ENCODE peak calls at places on chromosomes 4 and X, in eight cellular contexts. One of them, this sample, is unnamed.

GRCh38 chrX:31099536-31100090 is 27.8 kb upstream of the FTHL17 start:
- DNase-seq in fibroblast of pulmonary artery: peak
- DNase-seq in T-helper 2 cell treated with Interferon-gamma antibody and Interleukin-4, amounts not matched to agents 5 μg/mL and 100 μg/mL, for 36 hours: peak
- DNase-seq in substantia nigra: no peak
- DNase-seq in dorsolateral prefrontal cortex: no peak
- DNase-seq in glutamatergic neuron: no peak
- DNase-seq in cardiac muscle cell: no peak
- DNase-seq in hepatic stellate cell: no peak
- DNase-seq in this sample: no peak

GRCh38 chrX:107849747-107850478 is 24.2 kb downstream of the MID2 start:
- DNase-seq in fibroblast of pulmonary artery: no peak
- DNase-seq in T-helper 2 cell treated with Interferon-gamma antibody and Interleukin-4, amounts not matched to agents 5 μg/mL and 100 μg/mL, for 36 hours: no peak
- DNase-seq in substantia nigra: no peak
- DNase-seq in dorsolateral prefrontal cortex: no peak
- DNase-seq in glutamatergic neuron: no peak
- DNase-seq in cardiac muscle cell: no peak
- DNase-seq in hepatic stellate cell: no peak
- DNase-seq in this sample: no peak

GRCh38 chrX:36019164-36019563 is 99.6 kb downstream of the CFAP47 start:
- DNase-seq in fibroblast of pulmonary artery: no peak
- DNase-seq in T-helper 2 cell treated with Interferon-gamma antibody and Interleukin-4, amounts not matched to agents 5 μg/mL and 100 μg/mL, for 36 hours: no peak
- DNase-seq in substantia nigra: no peak
- DNase-seq in dorsolateral prefrontal cortex: no peak
- DNase-seq in glutamatergic neuron: no peak
- DNase-seq in cardiac muscle cell: no peak
- DNase-seq in hepatic stellate cell: no peak
- DNase-seq in this sample: no peak

GRCh38 chrX:12339921-12340320 is 201.6 kb downstream of the FRMPD4 start:
- DNase-seq in fibroblast of pulmonary artery: no peak
- DNase-seq in T-helper 2 cell treated with Interferon-gamma antibody and Interleukin-4, amounts not matched to agents 5 μg/mL and 100 μg/mL, for 36 hours: no peak
- DNase-seq in substantia nigra: no peak
- DNase-seq in dorsolateral prefrontal cortex: no peak
- DNase-seq in glutamatergic neuron: no peak
- DNase-seq in cardiac muscle cell: no peak
- DNase-seq in hepatic stellate cell: no peak
- DNase-seq in this sample: no peak

GRCh38 chrX:43868791-43869190 is 13.5 kb downstream of the MAOB start:
- DNase-seq in fibroblast of pulmonary artery: no peak
- DNase-seq in T-helper 2 cell treated with Interferon-gamma antibody and Interleukin-4, amounts not matched to agents 5 μg/mL and 100 μg/mL, for 36 hours: no peak
- DNase-seq in substantia nigra: no peak
- DNase-seq in dorsolateral prefrontal cortex: no peak
- DNase-seq in glutamatergic neuron: no peak
- DNase-seq in cardiac muscle cell: no peak
- DNase-seq in hepatic stellate cell: no peak
- DNase-seq in this sample: no peak

GRCh38 chr4:10611673-10612072 is 72.9 kb downstream of the CLNK start:
- DNase-seq in fibroblast of pulmonary artery: peak
- DNase-seq in T-helper 2 cell treated with Interferon-gamma antibody and Interleukin-4, amounts not matched to agents 5 μg/mL and 100 μg/mL, for 36 hours: no peak
- DNase-seq in substantia nigra: no peak
- DNase-seq in dorsolateral prefrontal cortex: no peak
- DNase-seq in glutamatergic neuron: no peak
- DNase-seq in cardiac muscle cell: peak
- DNase-seq in hepatic stellate cell: peak
- DNase-seq in this sample: no peak

GRCh38 chrX:88604433-88605221 is 142.4 kb upstream of the CPXCR1 start:
- DNase-seq in fibroblast of pulmonary artery: peak
- DNase-seq in T-helper 2 cell treated with Interferon-gamma antibody and Interleukin-4, amounts not matched to agents 5 μg/mL and 100 μg/mL, for 36 hours: no peak
- DNase-seq in substantia nigra: no peak
- DNase-seq in dorsolateral prefrontal cortex: no peak
- DNase-seq in glutamatergic neuron: no peak
- DNase-seq in cardiac muscle cell: peak
- DNase-seq in hepatic stellate cell: no peak
- DNase-seq in this sample: no peak

GRCh38 chr4:121989715-121990114 is 37.9 kb upstream of the TRPC3 start:
- DNase-seq in fibroblast of pulmonary artery: peak
- DNase-seq in T-helper 2 cell treated with Interferon-gamma antibody and Interleukin-4, amounts not matched to agents 5 μg/mL and 100 μg/mL, for 36 hours: no peak
- DNase-seq in substantia nigra: no peak
- DNase-seq in dorsolateral prefrontal cortex: no peak
- DNase-seq in glutamatergic neuron: no peak
- DNase-seq in cardiac muscle cell: peak
- DNase-seq in hepatic stellate cell: no peak
- DNase-seq in this sample: no peak

GRCh38 chr4:136124251-136124745 is 1408.0 kb downstream of the PCDH18 start:
- DNase-seq in fibroblast of pulmonary artery: no peak
- DNase-seq in T-helper 2 cell treated with Interferon-gamma antibody and Interleukin-4, amounts not matched to agents 5 μg/mL and 100 μg/mL, for 36 hours: no peak
- DNase-seq in substantia nigra: no peak
- DNase-seq in dorsolateral prefrontal cortex: no peak
- DNase-seq in glutamatergic neuron: no peak
- DNase-seq in cardiac muscle cell: no peak
- DNase-seq in hepatic stellate cell: no peak
- DNase-seq in this sample: no peak

GRCh38 chr4:91288702-91289311 is 1015.0 kb upstream of the GRID2 start:
- DNase-seq in fibroblast of pulmonary artery: peak
- DNase-seq in T-helper 2 cell treated with Interferon-gamma antibody and Interleukin-4, amounts not matched to agents 5 μg/mL and 100 μg/mL, for 36 hours: no peak
- DNase-seq in substantia nigra: no peak
- DNase-seq in dorsolateral prefrontal cortex: no peak
- DNase-seq in glutamatergic neuron: no peak
- DNase-seq in cardiac muscle cell: no peak
- DNase-seq in hepatic stellate cell: no peak
- DNase-seq in this sample: peak

GRCh38 chr4:4860381-4860802 is 927 bp downstream of the MSX1 start:
- DNase-seq in fibroblast of pulmonary artery: peak
- DNase-seq in T-helper 2 cell treated with Interferon-gamma antibody and Interleukin-4, amounts not matched to agents 5 μg/mL and 100 μg/mL, for 36 hours: no peak
- DNase-seq in substantia nigra: no peak
- DNase-seq in dorsolateral prefrontal cortex: no peak
- DNase-seq in glutamatergic neuron: peak
- DNase-seq in cardiac muscle cell: peak
- DNase-seq in hepatic stellate cell: peak
- DNase-seq in this sample: no peak

GRCh38 chr4:28490669-28491068 is 1630.0 kb downstream of the STIM2 start:
- DNase-seq in fibroblast of pulmonary artery: peak
- DNase-seq in T-helper 2 cell treated with Interferon-gamma antibody and Interleukin-4, amounts not matched to agents 5 μg/mL and 100 μg/mL, for 36 hours: no peak
- DNase-seq in substantia nigra: no peak
- DNase-seq in dorsolateral prefrontal cortex: no peak
- DNase-seq in glutamatergic neuron: no peak
- DNase-seq in cardiac muscle cell: no peak
- DNase-seq in hepatic stellate cell: no peak
- DNase-seq in this sample: no peak

GRCh38 chrX:41781500-41781899 is 57.5 kb downstream of the GPR82 start:
- DNase-seq in fibroblast of pulmonary artery: peak
- DNase-seq in T-helper 2 cell treated with Interferon-gamma antibody and Interleukin-4, amounts not matched to agents 5 μg/mL and 100 μg/mL, for 36 hours: no peak
- DNase-seq in substantia nigra: no peak
- DNase-seq in dorsolateral prefrontal cortex: no peak
- DNase-seq in glutamatergic neuron: no peak
- DNase-seq in cardiac muscle cell: peak
- DNase-seq in hepatic stellate cell: peak
- DNase-seq in this sample: peak

GRCh38 chr4:72319596-72319995 is 249.4 kb downstream of the ADAMTS3 start:
- DNase-seq in fibroblast of pulmonary artery: peak
- DNase-seq in T-helper 2 cell treated with Interferon-gamma antibody and Interleukin-4, amounts not matched to agents 5 μg/mL and 100 μg/mL, for 36 hours: no peak
- DNase-seq in substantia nigra: no peak
- DNase-seq in dorsolateral prefrontal cortex: no peak
- DNase-seq in glutamatergic neuron: no peak
- DNase-seq in cardiac muscle cell: peak
- DNase-seq in hepatic stellate cell: no peak
- DNase-seq in this sample: no peak

GRCh38 chr4:142550955-142551354 is 295.1 kb downstream of the INPP4B start:
- DNase-seq in fibroblast of pulmonary artery: no peak
- DNase-seq in T-helper 2 cell treated with Interferon-gamma antibody and Interleukin-4, amounts not matched to agents 5 μg/mL and 100 μg/mL, for 36 hours: no peak
- DNase-seq in substantia nigra: no peak
- DNase-seq in dorsolateral prefrontal cortex: no peak
- DNase-seq in glutamatergic neuron: no peak
- DNase-seq in cardiac muscle cell: no peak
- DNase-seq in hepatic stellate cell: no peak
- DNase-seq in this sample: no peak

GRCh38 chr4:2728806-2729532 is 27.2 kb downstream of the TNIP2 start:
- DNase-seq in fibroblast of pulmonary artery: no peak
- DNase-seq in T-helper 2 cell treated with Interferon-gamma antibody and Interleukin-4, amounts not matched to agents 5 μg/mL and 100 μg/mL, for 36 hours: no peak
- DNase-seq in substantia nigra: no peak
- DNase-seq in dorsolateral prefrontal cortex: peak
- DNase-seq in glutamatergic neuron: no peak
- DNase-seq in cardiac muscle cell: no peak
- DNase-seq in hepatic stellate cell: no peak
- DNase-seq in this sample: no peak

GRCh38 chr4:120202222-120202621 is 135.6 kb upstream of the MAD2L1 start:
- DNase-seq in fibroblast of pulmonary artery: no peak
- DNase-seq in T-helper 2 cell treated with Interferon-gamma antibody and Interleukin-4, amounts not matched to agents 5 μg/mL and 100 μg/mL, for 36 hours: no peak
- DNase-seq in substantia nigra: no peak
- DNase-seq in dorsolateral prefrontal cortex: no peak
- DNase-seq in glutamatergic neuron: no peak
- DNase-seq in cardiac muscle cell: no peak
- DNase-seq in hepatic stellate cell: no peak
- DNase-seq in this sample: no peak

GRCh38 chr4:120919358-120919757 is 3.2 kb downstream of the PRDM5 start:
- DNase-seq in fibroblast of pulmonary artery: no peak
- DNase-seq in T-helper 2 cell treated with Interferon-gamma antibody and Interleukin-4, amounts not matched to agents 5 μg/mL and 100 μg/mL, for 36 hours: no peak
- DNase-seq in substantia nigra: no peak
- DNase-seq in dorsolateral prefrontal cortex: no peak
- DNase-seq in glutamatergic neuron: no peak
- DNase-seq in cardiac muscle cell: no peak
- DNase-seq in hepatic stellate cell: no peak
- DNase-seq in this sample: no peak

GRCh38 chrX:15451913-15452312 is 41.2 kb downstream of the PIR start:
- DNase-seq in fibroblast of pulmonary artery: peak
- DNase-seq in T-helper 2 cell treated with Interferon-gamma antibody and Interleukin-4, amounts not matched to agents 5 μg/mL and 100 μg/mL, for 36 hours: no peak
- DNase-seq in substantia nigra: no peak
- DNase-seq in dorsolateral prefrontal cortex: no peak
- DNase-seq in glutamatergic neuron: no peak
- DNase-seq in cardiac muscle cell: peak
- DNase-seq in hepatic stellate cell: no peak
- DNase-seq in this sample: no peak

GRCh38 chr4:165476214-165477098 is 97.6 kb downstream of the CPE start:
- DNase-seq in fibroblast of pulmonary artery: peak
- DNase-seq in T-helper 2 cell treated with Interferon-gamma antibody and Interleukin-4, amounts not matched to agents 5 μg/mL and 100 μg/mL, for 36 hours: no peak
- DNase-seq in substantia nigra: no peak
- DNase-seq in dorsolateral prefrontal cortex: no peak
- DNase-seq in glutamatergic neuron: no peak
- DNase-seq in cardiac muscle cell: peak
- DNase-seq in hepatic stellate cell: no peak
- DNase-seq in this sample: no peak